ENCODE peak calls at places on chromosomes 5 and 9, in seven cellular contexts. One of them, this sample, is unnamed.

GRCh38 chr5:142548739-142549275 is 137.1 kb downstream of the FGF1 start:
- DNase-seq in A549: peak
- DNase-seq in HepG2: peak
- DNase-seq in HCT116: peak
- DNase-seq in K562: peak
- DNase-seq in endothelial cell of umbilical vein: peak
- DNase-seq in GM12878: peak
- DNase-seq in this sample: peak

GRCh38 chr5:78002690-78003089 is 226.6 kb upstream of the TBCA start:
- DNase-seq in A549: no peak
- DNase-seq in HepG2: no peak
- DNase-seq in HCT116: no peak
- DNase-seq in K562: no peak
- DNase-seq in endothelial cell of umbilical vein: no peak
- DNase-seq in GM12878: no peak
- DNase-seq in this sample: no peak

GRCh38 chr9:108535526-108535925 is 320.3 kb downstream of the ACTL7B start:
- DNase-seq in A549: peak
- DNase-seq in HepG2: peak
- DNase-seq in HCT116: no peak
- DNase-seq in K562: peak
- DNase-seq in endothelial cell of umbilical vein: peak
- DNase-seq in GM12878: no peak
- DNase-seq in this sample: peak

GRCh38 chr5:144504929-144505578 is 334.4 kb downstream of the KCTD16 start:
- DNase-seq in A549: no peak
- DNase-seq in HepG2: no peak
- DNase-seq in HCT116: no peak
- DNase-seq in K562: no peak
- DNase-seq in endothelial cell of umbilical vein: no peak
- DNase-seq in GM12878: no peak
- DNase-seq in this sample: no peak

GRCh38 chr5:73797142-73797530 is 171.1 kb downstream of the ARHGEF28 start:
- DNase-seq in A549: no peak
- DNase-seq in HepG2: no peak
- DNase-seq in HCT116: no peak
- DNase-seq in K562: no peak
- DNase-seq in endothelial cell of umbilical vein: no peak
- DNase-seq in GM12878: no peak
- DNase-seq in this sample: no peak

GRCh38 chr9:93575706-93576295 is 583 bp upstream of the PHF2 start:
- DNase-seq in A549: peak
- DNase-seq in HepG2: no peak
- DNase-seq in HCT116: no peak
- DNase-seq in K562: peak
- DNase-seq in endothelial cell of umbilical vein: peak
- DNase-seq in GM12878: no peak
- DNase-seq in this sample: peak

GRCh38 chr9:11312976-11313375 is 700.2 kb upstream of the PTPRD start:
- DNase-seq in A549: no peak
- DNase-seq in HepG2: no peak
- DNase-seq in HCT116: no peak
- DNase-seq in K562: no peak
- DNase-seq in endothelial cell of umbilical vein: no peak
- DNase-seq in GM12878: no peak
- DNase-seq in this sample: no peak

GRCh38 chr5:169873642-169874041 is 106.7 kb downstream of the INSYN2B start:
- DNase-seq in A549: no peak
- DNase-seq in HepG2: no peak
- DNase-seq in HCT116: no peak
- DNase-seq in K562: no peak
- DNase-seq in endothelial cell of umbilical vein: no peak
- DNase-seq in GM12878: no peak
- DNase-seq in this sample: peak

GRCh38 chr9:86667307-86667706 is 280.0 kb downstream of the GAS1 start:
- DNase-seq in A549: no peak
- DNase-seq in HepG2: no peak
- DNase-seq in HCT116: no peak
- DNase-seq in K562: no peak
- DNase-seq in endothelial cell of umbilical vein: no peak
- DNase-seq in GM12878: no peak
- DNase-seq in this sample: peak

GRCh38 chr9:117305454-117305853 is 109.4 kb downstream of the ASTN2 start:
- DNase-seq in A549: no peak
- DNase-seq in HepG2: no peak
- DNase-seq in HCT116: no peak
- DNase-seq in K562: no peak
- DNase-seq in endothelial cell of umbilical vein: no peak
- DNase-seq in GM12878: no peak
- DNase-seq in this sample: no peak

GRCh38 chr5:18745988-18746615 is 1111.8 kb downstream of the TAF11L14 start:
- DNase-seq in A549: peak
- DNase-seq in HepG2: peak
- DNase-seq in HCT116: no peak
- DNase-seq in K562: peak
- DNase-seq in endothelial cell of umbilical vein: peak
- DNase-seq in GM12878: peak
- DNase-seq in this sample: peak

GRCh38 chr9:129283290-129283691 is 105.2 kb upstream of the IER5L start:
- DNase-seq in A549: no peak
- DNase-seq in HepG2: no peak
- DNase-seq in HCT116: no peak
- DNase-seq in K562: no peak
- DNase-seq in endothelial cell of umbilical vein: no peak
- DNase-seq in GM12878: no peak
- DNase-seq in this sample: no peak

GRCh38 chr9:87714819-87715218 is 11.1 kb upstream of the CTSL start:
- DNase-seq in A549: peak
- DNase-seq in HepG2: peak
- DNase-seq in HCT116: no peak
- DNase-seq in K562: peak
- DNase-seq in endothelial cell of umbilical vein: peak
- DNase-seq in GM12878: no peak
- DNase-seq in this sample: peak

GRCh38 chr5:68176802-68177479 is 38.6 kb upstream of the PIK3R1 start:
- DNase-seq in A549: no peak
- DNase-seq in HepG2: no peak
- DNase-seq in HCT116: no peak
- DNase-seq in K562: no peak
- DNase-seq in endothelial cell of umbilical vein: no peak
- DNase-seq in GM12878: no peak
- DNase-seq in this sample: no peak

GRCh38 chr5:142242272-142242671 is 82.5 kb downstream of the SPRY4 start:
- DNase-seq in A549: no peak
- DNase-seq in HepG2: no peak
- DNase-seq in HCT116: no peak
- DNase-seq in K562: no peak
- DNase-seq in endothelial cell of umbilical vein: no peak
- DNase-seq in GM12878: no peak
- DNase-seq in this sample: peak

GRCh38 chr5:180070726-180071417 is 687 bp downstream of the RNF130 start:
- DNase-seq in A549: peak
- DNase-seq in HepG2: no peak
- DNase-seq in HCT116: no peak
- DNase-seq in K562: peak
- DNase-seq in endothelial cell of umbilical vein: peak
- DNase-seq in GM12878: no peak
- DNase-seq in this sample: peak

GRCh38 chr9:3200331-3200774 is 325.4 kb downstream of the RFX3 start:
- DNase-seq in A549: no peak
- DNase-seq in HepG2: no peak
- DNase-seq in HCT116: no peak
- DNase-seq in K562: no peak
- DNase-seq in endothelial cell of umbilical vein: no peak
- DNase-seq in GM12878: no peak
- DNase-seq in this sample: no peak

GRCh38 chr9:78298046-78298511 is 1.2 kb downstream of the PSAT1 start:
- DNase-seq in A549: peak
- DNase-seq in HepG2: peak
- DNase-seq in HCT116: no peak
- DNase-seq in K562: peak
- DNase-seq in endothelial cell of umbilical vein: peak
- DNase-seq in GM12878: no peak
- DNase-seq in this sample: peak

GRCh38 chr5:78235289-78235688 is 59.2 kb downstream of the AP3B1 start:
- DNase-seq in A549: no peak
- DNase-seq in HepG2: no peak
- DNase-seq in HCT116: no peak
- DNase-seq in K562: no peak
- DNase-seq in endothelial cell of umbilical vein: no peak
- DNase-seq in GM12878: no peak
- DNase-seq in this sample: no peak

GRCh38 chr9:126556560-126557250 is 57.0 kb upstream of the LMX1B start:
- DNase-seq in A549: no peak
- DNase-seq in HepG2: no peak
- DNase-seq in HCT116: no peak
- DNase-seq in K562: no peak
- DNase-seq in endothelial cell of umbilical vein: no peak
- DNase-seq in GM12878: no peak
- DNase-seq in this sample: no peak

GRCh38 chr9:125549465-125550215 is 157.4 kb downstream of the MAPKAP1 start:
- DNase-seq in A549: no peak
- DNase-seq in HepG2: peak
- DNase-seq in HCT116: no peak
- DNase-seq in K562: no peak
- DNase-seq in endothelial cell of umbilical vein: peak
- DNase-seq in GM12878: no peak
- DNase-seq in this sample: no peak

GRCh38 chr5:43652537-43653302 is 49.7 kb downstream of the NNT start:
- DNase-seq in A549: no peak
- DNase-seq in HepG2: no peak
- DNase-seq in HCT116: no peak
- DNase-seq in K562: no peak
- DNase-seq in endothelial cell of umbilical vein: no peak
- DNase-seq in GM12878: no peak
- DNase-seq in this sample: no peak

GRCh38 chr5:128241071-128241695 is 157.6 kb downstream of the SLC12A2 start:
- DNase-seq in A549: no peak
- DNase-seq in HepG2: no peak
- DNase-seq in HCT116: no peak
- DNase-seq in K562: no peak
- DNase-seq in endothelial cell of umbilical vein: no peak
- DNase-seq in GM12878: no peak
- DNase-seq in this sample: peak

GRCh38 chr5:143002459-143003327 is 232.5 kb downstream of the ARHGAP26 start:
- DNase-seq in A549: peak
- DNase-seq in HepG2: no peak
- DNase-seq in HCT116: no peak
- DNase-seq in K562: peak
- DNase-seq in endothelial cell of umbilical vein: peak
- DNase-seq in GM12878: peak
- DNase-seq in this sample: peak

GRCh38 chr5:40277161-40277906 is 402.4 kb upstream of the PTGER4 start:
- DNase-seq in A549: no peak
- DNase-seq in HepG2: no peak
- DNase-seq in HCT116: no peak
- DNase-seq in K562: no peak
- DNase-seq in endothelial cell of umbilical vein: no peak
- DNase-seq in GM12878: peak
- DNase-seq in this sample: no peak

GRCh38 chr5:50595199-50595598 is 71.2 kb upstream of the PARP8 start:
- DNase-seq in A549: no peak
- DNase-seq in HepG2: no peak
- DNase-seq in HCT116: peak
- DNase-seq in K562: no peak
- DNase-seq in endothelial cell of umbilical vein: no peak
- DNase-seq in GM12878: no peak
- DNase-seq in this sample: peak

GRCh38 chr5:10157085-10157669 is 92.5 kb downstream of the ATPSCKMT start:
- DNase-seq in A549: no peak
- DNase-seq in HepG2: peak
- DNase-seq in HCT116: no peak
- DNase-seq in K562: no peak
- DNase-seq in endothelial cell of umbilical vein: no peak
- DNase-seq in GM12878: no peak
- DNase-seq in this sample: no peak
- H3K4me3 ChIP-seq in A549: no peak
- H3K4me3 ChIP-seq in HepG2: no peak
- H3K4me3 ChIP-seq in HCT116: no peak
- H3K4me3 ChIP-seq in K562: no peak
- H3K4me3 ChIP-seq in endothelial cell of umbilical vein: no peak
- H3K4me3 ChIP-seq in GM12878: no peak
- H3K4me3 ChIP-seq in this sample: no peak

GRCh38 chr5:75381456-75381855 is 44.4 kb downstream of the HMGCR start:
- DNase-seq in A549: no peak
- DNase-seq in HepG2: no peak
- DNase-seq in HCT116: no peak
- DNase-seq in K562: peak
- DNase-seq in endothelial cell of umbilical vein: no peak
- DNase-seq in GM12878: no peak
- DNase-seq in this sample: peak
- TF ChIP-seq POLR2A in A549: no peak
- TF ChIP-seq POLR2A in HepG2: no peak
- TF ChIP-seq POLR2A in HCT116: no peak
- TF ChIP-seq POLR2A in K562: no peak
- TF ChIP-seq POLR2A in endothelial cell of umbilical vein: no peak
- TF ChIP-seq POLR2A in GM12878: no peak
- TF ChIP-seq POLR2A in this sample: no peak

GRCh38 chr5:148735301-148735700 is 81.0 kb upstream of the HTR4 start:
- DNase-seq in A549: no peak
- DNase-seq in HepG2: no peak
- DNase-seq in HCT116: no peak
- DNase-seq in K562: no peak
- DNase-seq in endothelial cell of umbilical vein: peak
- DNase-seq in GM12878: no peak
- DNase-seq in this sample: no peak
- TF ChIP-seq MAX in A549: no peak
- TF ChIP-seq MAX in HepG2: no peak
- TF ChIP-seq MAX in HCT116: no peak
- TF ChIP-seq MAX in K562: no peak
- TF ChIP-seq MAX in endothelial cell of umbilical vein: no peak
- TF ChIP-seq MAX in GM12878: no peak
- TF ChIP-seq MAX in this sample: no peak

GRCh38 chr5:57503433-57503832 is 20.8 kb upstream of the ACTBL2 start:
- DNase-seq in A549: no peak
- DNase-seq in HepG2: no peak
- DNase-seq in HCT116: no peak
- DNase-seq in K562: no peak
- DNase-seq in endothelial cell of umbilical vein: peak
- DNase-seq in GM12878: no peak
- DNase-seq in this sample: no peak

GRCh38 chr5:57497733-57498132 is 15.1 kb upstream of the ACTBL2 start:
- DNase-seq in A549: no peak
- DNase-seq in HepG2: no peak
- DNase-seq in HCT116: no peak
- DNase-seq in K562: no peak
- DNase-seq in endothelial cell of umbilical vein: no peak
- DNase-seq in GM12878: no peak
- DNase-seq in this sample: no peak

GRCh38 chr5:57501414-57502321 is 19.1 kb upstream of the ACTBL2 start:
- DNase-seq in A549: no peak
- DNase-seq in HepG2: no peak
- DNase-seq in HCT116: no peak
- DNase-seq in K562: no peak
- DNase-seq in endothelial cell of umbilical vein: peak
- DNase-seq in GM12878: no peak
- DNase-seq in this sample: no peak

GRCh38 chr5:57495688-57496087 is 13.1 kb upstream of the ACTBL2 start:
- DNase-seq in A549: no peak
- DNase-seq in HepG2: no peak
- DNase-seq in HCT116: no peak
- DNase-seq in K562: no peak
- DNase-seq in endothelial cell of umbilical vein: no peak
- DNase-seq in GM12878: no peak
- DNase-seq in this sample: no peak

GRCh38 chr5:57499262-57500050 is 16.8 kb upstream of the ACTBL2 start:
- DNase-seq in A549: peak
- DNase-seq in HepG2: peak
- DNase-seq in HCT116: peak
- DNase-seq in K562: peak
- DNase-seq in endothelial cell of umbilical vein: peak
- DNase-seq in GM12878: peak
- DNase-seq in this sample: peak
- H3K4me3 ChIP-seq in A549: peak
- H3K4me3 ChIP-seq in HepG2: no peak
- H3K4me3 ChIP-seq in HCT116: no peak
- H3K4me3 ChIP-seq in K562: no peak
- H3K4me3 ChIP-seq in endothelial cell of umbilical vein: no peak
- H3K4me3 ChIP-seq in GM12878: peak
- H3K4me3 ChIP-seq in this sample: no peak